ENCODE peak calls at places on chromosomes 1 and 21, in five cellular contexts. L is HepG2, U is sigmoid colon, I is transverse colon, X is K562. H is an unnamed sample.
A peak's percentile ranks its signal among the peaks of the same experiment; 100 is the strongest.

GRCh38 chr21:28938726-28939125 is 54.0 kb downstream of the LTN1 start:
- DNase-seq in U (no peak), I (no peak), X (no peak), L (no peak), H (no peak)

GRCh38 chr1:204520834-204521709 is 4.9 kb downstream of the MDM4 start:
- DNase-seq in I (peak; percentile 53), L (no peak), X (no peak), U (no peak), H (no peak)

GRCh38 chr1:197016751-197017150 is 39.4 kb downstream of the CFHR5 start:
- DNase-seq in L (no peak), U (no peak), X (no peak), I (no peak), H (no peak)

GRCh38 chr1:43531906-43532584 is 1.4 kb downstream of the PTPRF start:
- DNase-seq in L (no peak), U (no peak), I (no peak), X (no peak), H (no peak)

GRCh38 chr1:220880726-220881506 is 1.7 kb downstream of the HLX start:
- DNase-seq in X (no peak), U (peak; percentile 96), L (no peak), I (peak; percentile 75), H (peak; percentile 52)

GRCh38 chr1:172699111-172699510 is 40.2 kb downstream of the FASLG start:
- DNase-seq in U (no peak), I (peak; percentile 32), L (no peak), X (no peak), H (no peak)

GRCh38 chr1:22680736-22681135 is 27.7 kb downstream of the C1QB start:
- DNase-seq in X (no peak), I (peak; percentile 62), U (no peak), L (no peak), H (no peak)

GRCh38 chr1:212950243-212951057 is at the start of gene VASH2:
- DNase-seq in X (peak; percentile 90), I (peak; percentile 75), U (peak; percentile 92), L (peak; percentile 57), H (peak; percentile 82)

GRCh38 chr21:44996501-44996921 is 56.7 kb downstream of the SLX9 start:
- DNase-seq in L (peak; percentile 24), U (peak; percentile 60), X (no peak), I (no peak), H (no peak)

GRCh38 chr1:22616571-22616970 is 19.9 kb upstream of the C1QA start:
- DNase-seq in I (no peak), U (no peak), X (no peak), L (no peak), H (no peak)

GRCh38 chr1:151314137-151314875 is 12.9 kb downstream of the PI4KB start:
- DNase-seq in U (peak; percentile 95), L (peak; percentile 15), I (peak; percentile 55), X (no peak), H (peak; percentile 47)

GRCh38 chr1:90045853-90046563 is 51.1 kb downstream of the ZNF326 start:
- DNase-seq in X (peak; percentile 33), L (peak; percentile 11), I (no peak), U (no peak), H (no peak)

GRCh38 chr1:63033211-63033610 is 249.3 kb downstream of the ATG4C start:
- DNase-seq in U (no peak), I (no peak), X (no peak), L (no peak), H (no peak)

GRCh38 chr1:164184273-164184672 is 374.7 kb upstream of the PBX1 start:
- DNase-seq in I (peak; percentile 38), L (no peak), X (no peak), U (no peak), H (no peak)

GRCh38 chr21:38223893-38224540 is 32.8 kb upstream of the KCNJ15 start:
- DNase-seq in X (no peak), L (no peak), I (no peak), U (no peak), H (no peak)

GRCh38 chr21:46155514-46156377 is at the start of gene FTCD:
- DNase-seq in I (no peak), L (peak; percentile 72), U (peak; percentile 57), X (no peak), H (peak; percentile 20)

GRCh38 chr1:40421348-40421693 is 29.0 kb upstream of the ZFP69B start:
- DNase-seq in X (no peak), L (no peak), U (no peak), I (no peak), H (no peak)

GRCh38 chr21:28427356-28428022 is 565.2 kb downstream of the LTN1 start:
- DNase-seq in U (no peak), X (no peak), L (no peak), I (no peak), H (no peak)

GRCh38 chr1:64948905-64949833 is 17.2 kb downstream of the JAK1 start:
- DNase-seq in I (no peak), L (no peak), X (no peak), U (no peak), H (no peak)

GRCh38 chr1:181514298-181515290 is 31.3 kb downstream of the CACNA1E start:
- DNase-seq in I (no peak), U (no peak), L (no peak), X (no peak), H (no peak)

GRCh38 chr1:53349968-53350852 is 22.3 kb upstream of the LRP8 start:
- DNase-seq in U (no peak), X (no peak), L (no peak), I (no peak), H (peak; percentile 21)

GRCh38 chr1:43274125-43274803 is 4.5 kb downstream of the TMEM125 start:
- DNase-seq in X (no peak), U (peak; percentile 60), L (no peak), I (no peak), H (no peak)

GRCh38 chr1:27622828-27623227 is 12.2 kb downstream of the FGR start:
- DNase-seq in I (no peak), L (no peak), U (no peak), X (no peak), H (no peak)

GRCh38 chr1:25927541-25928265 is 21.5 kb upstream of the STMN1 start:
- DNase-seq in X (no peak), L (no peak), U (no peak), I (no peak), H (no peak)

GRCh38 chr1:152770411-152770810 is 4.5 kb upstream of the LCE1F start:
- DNase-seq in L (no peak), X (no peak), I (no peak), U (no peak), H (no peak)

GRCh38 chr1:85229574-85230097 is 28.8 kb upstream of the SYDE2 start:
- DNase-seq in L (peak; percentile 50), X (no peak), U (no peak), I (no peak), H (no peak)

GRCh38 chr1:163082971-163083370 is 13.8 kb downstream of the RGS4 start:
- DNase-seq in L (no peak), I (no peak), U (no peak), X (no peak), H (no peak)

DNA sequence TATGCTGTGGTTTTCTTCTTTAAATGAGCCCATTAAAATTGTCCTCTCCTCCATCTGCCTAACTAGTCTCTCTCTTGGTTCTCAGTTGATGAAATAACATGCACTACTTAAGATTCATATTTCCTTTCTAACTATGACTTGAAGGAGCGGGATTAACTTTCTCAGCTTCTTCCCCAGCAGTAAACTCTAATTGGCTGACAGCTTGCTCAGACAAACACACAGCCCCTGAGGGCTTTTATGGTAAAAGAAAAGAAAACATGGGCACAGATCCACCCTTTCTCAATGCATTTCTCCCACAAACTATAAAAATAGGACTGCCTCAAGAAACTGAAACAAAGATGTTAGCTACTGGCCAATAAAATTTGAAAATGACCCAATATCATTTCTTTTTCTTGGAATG is 703.1 kb downstream of the ADGRL2 start:
- DNase-seq in L (no peak), X (no peak), U (no peak), I (no peak), H (no peak)
- TF ChIP-seq POLR2AphosphoS5 in L (no peak), X (no peak), U (no peak), I (no peak), H (no peak)

GRCh38 chr21:42012344-42012743 is 2.2 kb upstream of the ZBTB21 start:
- DNase-seq in I (peak; percentile 23), L (no peak), X (no peak), U (no peak), H (no peak)

GRCh38 chr21:42012763-42013329 is 2.7 kb upstream of the ZBTB21 start:
- DNase-seq in X (no peak), L (no peak), U (no peak), I (peak; percentile 40), H (no peak)

GRCh38 chr21:42009831-42010506 is at the start of gene ZBTB21:
- DNase-seq in I (peak; percentile 99), X (peak; percentile 97), U (peak; percentile 99), L (peak; percentile 96), H (peak; percentile 99)

GRCh38 chr21:42009018-42009830 is 936 bp downstream of the ZBTB21 start:
- DNase-seq in I (peak; percentile 71), U (peak; percentile 81), L (peak; percentile 62), X (peak; percentile 72), H (peak; percentile 52)

DNA sequence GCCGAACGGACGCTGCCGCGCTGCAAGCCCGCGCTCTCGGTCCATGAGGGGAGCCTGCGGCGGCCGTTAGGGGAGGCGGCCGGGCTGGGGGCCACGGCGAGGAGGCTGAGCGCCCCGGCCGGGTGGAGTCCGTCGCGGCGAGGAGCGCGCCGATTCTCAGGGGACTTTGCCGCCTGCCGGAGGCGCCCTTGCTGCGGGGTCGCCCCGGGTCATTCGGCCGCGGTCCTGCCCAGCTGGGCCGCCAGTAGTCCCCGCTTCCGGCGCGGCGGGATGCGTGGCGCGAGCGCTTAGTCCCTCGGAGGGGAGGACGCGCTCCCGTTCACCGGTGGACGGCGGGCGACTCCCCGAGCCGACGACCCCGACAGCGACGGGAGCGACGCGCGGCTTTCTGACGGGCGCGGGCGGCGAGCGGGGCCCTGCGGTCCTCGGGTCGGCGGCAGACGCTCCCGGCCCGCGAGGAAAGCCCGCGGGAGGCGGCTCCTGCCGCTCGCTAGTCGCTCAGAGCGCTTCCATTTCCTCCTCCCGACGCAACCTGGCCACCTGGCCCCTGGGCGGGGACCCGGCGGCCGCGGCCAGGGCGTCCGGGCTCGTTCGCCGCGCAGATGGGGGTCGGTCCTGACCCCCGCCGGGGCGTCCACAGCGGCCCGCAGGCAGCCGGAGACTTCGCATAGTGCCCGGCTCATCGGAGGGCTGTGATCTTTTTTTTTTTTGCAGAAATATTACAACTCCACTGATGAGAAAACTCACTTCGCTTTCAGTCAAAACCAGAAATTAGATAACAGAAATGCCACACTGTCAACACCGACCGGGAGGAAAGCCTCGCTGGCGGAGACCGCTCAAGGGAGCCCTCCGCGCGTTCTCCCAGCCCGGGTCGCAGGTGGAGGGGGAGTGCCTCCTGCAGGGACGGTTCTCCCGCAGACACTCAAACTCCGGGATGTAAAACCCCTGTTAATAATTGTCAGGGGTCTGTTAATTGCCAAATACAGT is 640 bp upstream of the ZBTB21 start:
- DNase-seq in U (no peak), X (peak; percentile 69), I (peak; percentile 48), L (peak; percentile 20), H (no peak)
- TF ChIP-seq POLR2A in U (no peak), X (peak; percentile 19), I (peak; percentile 7), L (peak; percentile 84), H (no peak)

GRCh38 chr1:2300851-2301606 is 72.9 kb downstream of the SKI start:
- DNase-seq in L (no peak), U (peak; percentile 91), I (peak; percentile 86), X (no peak), H (peak; percentile 74)
- TF ChIP-seq EP300 in L (no peak), U (no peak), I (no peak), X (no peak), H (no peak)

DNA sequence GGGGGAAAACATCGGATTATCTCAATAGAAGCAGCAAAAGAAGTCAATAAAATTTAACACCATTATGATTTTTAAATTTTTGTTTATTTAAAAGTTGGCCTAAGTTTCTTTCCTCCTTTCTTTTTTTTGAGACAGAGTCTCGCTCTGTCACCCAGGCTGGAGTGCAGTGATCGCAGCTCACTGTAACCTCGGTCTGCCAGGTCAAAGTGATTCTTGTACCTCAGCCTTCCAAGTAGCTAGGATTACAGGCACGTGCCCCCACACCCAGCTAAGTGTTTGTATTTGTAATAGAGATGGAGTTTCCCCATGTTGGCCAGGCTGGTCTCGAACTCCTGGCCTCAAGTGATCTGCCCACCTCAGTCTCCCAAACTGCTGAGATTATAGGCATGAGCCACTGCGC is 20.9 kb downstream of the SLC2A5 start:
- DNase-seq in L (no peak), X (no peak), I (no peak), U (no peak), H (no peak)
- TF ChIP-seq POLR2AphosphoS5 in L (no peak), X (no peak), I (no peak), U (no peak), H (no peak)

H was measured in stomach.